ENCODE peak calls at places on chromosomes 4 and X, in five cellular contexts. One of them, this sample, is unnamed.

GRCh38 chr4:82380344-82380743 is 6.6 kb upstream of the HNRNPD start:
- DNase-seq in neuronal stem cell: no peak
- DNase-seq in IMR-90: no peak
- DNase-seq in H9: no peak
- DNase-seq in mesendoderm: no peak
- DNase-seq in this sample: no peak

GRCh38 chrX:10233173-10233572 is 76.4 kb downstream of the CLCN4 start:
- DNase-seq in neuronal stem cell: no peak
- DNase-seq in IMR-90: peak; percentile 65
- DNase-seq in H9: no peak
- DNase-seq in mesendoderm: no peak
- DNase-seq in this sample: peak; percentile 43

GRCh38 chrX:27254663-27255062 is 208.5 kb downstream of the PPP4R3C start:
- DNase-seq in neuronal stem cell: no peak
- DNase-seq in IMR-90: no peak
- DNase-seq in H9: no peak
- DNase-seq in mesendoderm: no peak
- DNase-seq in this sample: no peak

GRCh38 chrX:108347800-108348199 is 90.4 kb downstream of the COL4A6 start:
- DNase-seq in neuronal stem cell: peak; percentile 18
- DNase-seq in IMR-90: no peak
- DNase-seq in H9: peak; percentile 73
- DNase-seq in mesendoderm: peak; percentile 66
- DNase-seq in this sample: no peak

GRCh38 chr4:23298371-23298770 is 591.5 kb downstream of the PPARGC1A start:
- DNase-seq in neuronal stem cell: no peak
- DNase-seq in IMR-90: no peak
- DNase-seq in H9: no peak
- DNase-seq in mesendoderm: no peak
- DNase-seq in this sample: no peak

GRCh38 chrX:3166670-3167455 is 125.6 kb downstream of the ARSF start:
- DNase-seq in neuronal stem cell: no peak
- DNase-seq in IMR-90: peak; percentile 41
- DNase-seq in H9: no peak
- DNase-seq in mesendoderm: no peak
- DNase-seq in this sample: no peak

GRCh38 chrX:12206413-12206812 is 68.1 kb downstream of the FRMPD4 start:
- DNase-seq in neuronal stem cell: no peak
- DNase-seq in IMR-90: no peak
- DNase-seq in H9: no peak
- DNase-seq in mesendoderm: no peak
- DNase-seq in this sample: no peak

GRCh38 chr4:112270643-112271484 is 14.8 kb downstream of the TIFA start:
- DNase-seq in neuronal stem cell: no peak
- DNase-seq in IMR-90: peak; percentile 93
- DNase-seq in H9: no peak
- DNase-seq in mesendoderm: no peak
- DNase-seq in this sample: peak; percentile 33

GRCh38 chrX:135463937-135464336 is 42.2 kb downstream of the SMIM10L2A start:
- DNase-seq in neuronal stem cell: no peak
- DNase-seq in IMR-90: peak; percentile 6
- DNase-seq in H9: no peak
- DNase-seq in mesendoderm: peak; percentile 26
- DNase-seq in this sample: peak; percentile 3

GRCh38 chrX:20620301-20620700 is 353.6 kb upstream of the RPS6KA3 start:
- DNase-seq in neuronal stem cell: no peak
- DNase-seq in IMR-90: no peak
- DNase-seq in H9: no peak
- DNase-seq in mesendoderm: no peak
- DNase-seq in this sample: no peak

GRCh38 chr4:119752936-119753335 is 124.3 kb upstream of the PDE5A start:
- DNase-seq in neuronal stem cell: no peak
- DNase-seq in IMR-90: no peak
- DNase-seq in H9: no peak
- DNase-seq in mesendoderm: no peak
- DNase-seq in this sample: no peak

GRCh38 chr4:155047755-155048154 is 160.7 kb upstream of the NPY2R start:
- DNase-seq in neuronal stem cell: no peak
- DNase-seq in IMR-90: peak; percentile 6
- DNase-seq in H9: no peak
- DNase-seq in mesendoderm: no peak
- DNase-seq in this sample: no peak

GRCh38 chrX:2500681-2501151 is at the start of the genes DHRSX and ZBED1:
- DNase-seq in neuronal stem cell: peak; percentile 56
- DNase-seq in IMR-90: no peak
- DNase-seq in H9: no peak
- DNase-seq in mesendoderm: peak; percentile 48
- DNase-seq in this sample: peak; percentile 38

GRCh38 chr4:105061720-105062119 is 85.0 kb upstream of the TET2 start:
- DNase-seq in neuronal stem cell: no peak
- DNase-seq in IMR-90: no peak
- DNase-seq in H9: no peak
- DNase-seq in mesendoderm: no peak
- DNase-seq in this sample: no peak

GRCh38 chr4:1171306-1172227 is 816 bp downstream of the SPON2 start:
- DNase-seq in neuronal stem cell: no peak
- DNase-seq in IMR-90: no peak
- DNase-seq in H9: peak; percentile 59
- DNase-seq in mesendoderm: peak; percentile 34
- DNase-seq in this sample: no peak

GRCh38 chrX:143632625-143633387 is 3.1 kb downstream of the SLITRK4 start:
- DNase-seq in neuronal stem cell: no peak
- DNase-seq in IMR-90: no peak
- DNase-seq in H9: no peak
- DNase-seq in mesendoderm: peak; percentile 25
- DNase-seq in this sample: peak; percentile 57
- H3K9ac ChIP-seq in neuronal stem cell: no peak overlapping the region
- H3K9ac ChIP-seq in IMR-90: no peak overlapping the region
- H3K9ac ChIP-seq in H9: no peak overlapping the region
- H3K9ac ChIP-seq in mesendoderm: peak overlapping the region; percentile 21
- H3K9ac ChIP-seq in this sample: peak overlapping the region; percentile 83

GRCh38 chr4:4460759-4461158 is 73.9 kb downstream of the NSG1 start:
- DNase-seq in neuronal stem cell: no peak
- DNase-seq in IMR-90: no peak
- DNase-seq in H9: no peak
- DNase-seq in mesendoderm: no peak
- DNase-seq in this sample: no peak

GRCh38 chr4:4462970-4463369 is 76.1 kb downstream of the NSG1 start:
- DNase-seq in neuronal stem cell: no peak
- DNase-seq in IMR-90: peak; percentile 27
- DNase-seq in H9: no peak
- DNase-seq in mesendoderm: no peak
- DNase-seq in this sample: no peak

GRCh38 chr4:4461850-4462249 is 74.9 kb downstream of the NSG1 start:
- DNase-seq in neuronal stem cell: no peak
- DNase-seq in IMR-90: no peak
- DNase-seq in H9: no peak
- DNase-seq in mesendoderm: no peak
- DNase-seq in this sample: no peak

GRCh38 chr4:4457803-4458550 is 71.1 kb downstream of the NSG1 start:
- DNase-seq in neuronal stem cell: no peak
- DNase-seq in IMR-90: peak; percentile 74
- DNase-seq in H9: peak; percentile 41
- DNase-seq in mesendoderm: peak; percentile 57
- DNase-seq in this sample: peak; percentile 78

DNA sequence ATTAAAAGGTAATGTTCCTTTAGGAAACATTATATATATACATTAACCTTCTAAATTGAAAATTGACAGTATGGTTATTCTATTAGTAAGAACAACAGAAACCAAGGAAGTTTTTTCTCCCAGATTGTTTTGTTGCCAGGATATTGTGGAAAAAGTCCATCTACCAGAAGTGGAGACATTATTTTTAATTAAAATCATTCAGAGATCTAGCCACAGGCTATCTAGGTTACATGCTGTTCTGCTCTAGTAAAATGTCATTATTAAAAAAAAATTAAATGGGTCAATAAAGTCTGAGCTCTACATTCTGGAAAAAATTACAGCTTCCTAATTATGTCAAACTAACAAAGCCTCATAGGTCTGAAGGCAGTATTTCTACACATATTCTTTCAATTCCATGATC is 74.3 kb downstream of the NSG1 start:
- DNase-seq in neuronal stem cell: no peak
- DNase-seq in IMR-90: no peak
- DNase-seq in H9: no peak
- DNase-seq in mesendoderm: no peak
- DNase-seq in this sample: no peak
- H2BK15ac ChIP-seq in neuronal stem cell: no peak overlapping the region
- H2BK15ac ChIP-seq in IMR-90: no peak overlapping the region
- H2BK15ac ChIP-seq in H9: no peak overlapping the region
- H2BK15ac ChIP-seq in mesendoderm: no peak overlapping the region
- H2BK15ac ChIP-seq in this sample: no peak overlapping the region

DNA sequence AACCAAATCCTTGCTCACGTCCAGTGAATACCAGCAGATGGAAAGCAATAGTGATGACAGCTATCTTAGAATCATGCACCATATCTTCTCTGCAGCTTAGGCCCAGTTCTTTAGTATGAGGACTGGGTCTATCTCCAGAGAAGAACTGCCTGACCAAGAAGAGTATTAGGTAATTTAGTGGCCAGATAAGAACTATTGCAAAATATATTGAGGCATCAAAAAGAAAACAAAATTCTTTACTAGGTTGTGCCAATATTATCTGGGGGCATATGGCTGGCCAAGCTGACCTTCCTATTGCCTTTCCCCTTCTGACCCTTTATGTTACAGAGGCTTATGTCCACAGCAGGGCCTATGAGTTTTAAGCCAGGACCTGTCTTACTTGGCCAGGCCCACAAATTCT is 91.2 kb downstream of the RLIM start:
- DNase-seq in neuronal stem cell: no peak
- DNase-seq in IMR-90: no peak
- DNase-seq in H9: no peak
- DNase-seq in mesendoderm: no peak
- DNase-seq in this sample: no peak
- H3K9ac ChIP-seq in neuronal stem cell: no peak overlapping the region
- H3K9ac ChIP-seq in IMR-90: no peak overlapping the region
- H3K9ac ChIP-seq in H9: no peak overlapping the region
- H3K9ac ChIP-seq in mesendoderm: no peak overlapping the region
- H3K9ac ChIP-seq in this sample: no peak overlapping the region

GRCh38 chr4:8594097-8595038 is 1.8 kb downstream of the CPZ start:
- DNase-seq in neuronal stem cell: peak; percentile 72
- DNase-seq in IMR-90: peak; percentile 72
- DNase-seq in H9: peak; percentile 74
- DNase-seq in mesendoderm: peak; percentile 90
- DNase-seq in this sample: peak; percentile 77
- H2BK15ac ChIP-seq in neuronal stem cell: no peak overlapping the region
- H2BK15ac ChIP-seq in IMR-90: no peak overlapping the region
- H2BK15ac ChIP-seq in H9: no peak overlapping the region
- H2BK15ac ChIP-seq in mesendoderm: no peak overlapping the region
- H2BK15ac ChIP-seq in this sample: no peak overlapping the region

GRCh38 chr4:78058591-78059523 is 1.7 kb downstream of the FRAS1 start:
- DNase-seq in neuronal stem cell: peak; percentile 65
- DNase-seq in IMR-90: no peak
- DNase-seq in H9: peak; percentile 72
- DNase-seq in mesendoderm: peak; percentile 91
- DNase-seq in this sample: peak; percentile 36
- H3K9ac ChIP-seq in neuronal stem cell: peak overlapping the region; percentile 87
- H3K9ac ChIP-seq in IMR-90: no peak overlapping the region
- H3K9ac ChIP-seq in H9: peak overlapping the region; percentile 95
- H3K9ac ChIP-seq in mesendoderm: peak overlapping the region; percentile 95
- H3K9ac ChIP-seq in this sample: peak overlapping the region; percentile 92

DNA sequence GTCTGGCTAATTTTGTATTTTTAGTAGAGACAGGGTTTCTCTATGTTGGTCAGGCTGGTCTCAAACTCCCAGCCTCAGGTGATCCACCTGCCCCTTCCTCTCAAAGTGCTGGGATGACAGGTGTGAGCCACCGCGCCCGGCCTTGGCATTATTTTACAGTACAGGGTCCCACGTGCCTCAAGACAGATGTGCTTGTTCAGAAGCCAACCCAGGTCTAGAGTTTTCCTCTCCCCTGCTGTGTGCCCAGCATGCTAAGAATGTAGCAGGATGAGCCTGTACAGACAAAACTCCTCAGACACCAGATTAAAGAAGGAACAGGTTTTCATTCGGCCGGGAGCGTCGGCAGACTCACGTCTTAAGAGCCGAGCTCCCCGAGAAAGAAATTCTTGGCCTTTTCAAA is 42.2 kb downstream of the CRLF2 start:
- DNase-seq in neuronal stem cell: no peak
- DNase-seq in IMR-90: no peak
- DNase-seq in H9: no peak
- DNase-seq in mesendoderm: no peak
- DNase-seq in this sample: no peak
- H2BK15ac ChIP-seq in neuronal stem cell: no peak overlapping the region
- H2BK15ac ChIP-seq in IMR-90: no peak overlapping the region
- H2BK15ac ChIP-seq in H9: no peak overlapping the region
- H2BK15ac ChIP-seq in mesendoderm: no peak overlapping the region
- H2BK15ac ChIP-seq in this sample: no peak overlapping the region

DNA sequence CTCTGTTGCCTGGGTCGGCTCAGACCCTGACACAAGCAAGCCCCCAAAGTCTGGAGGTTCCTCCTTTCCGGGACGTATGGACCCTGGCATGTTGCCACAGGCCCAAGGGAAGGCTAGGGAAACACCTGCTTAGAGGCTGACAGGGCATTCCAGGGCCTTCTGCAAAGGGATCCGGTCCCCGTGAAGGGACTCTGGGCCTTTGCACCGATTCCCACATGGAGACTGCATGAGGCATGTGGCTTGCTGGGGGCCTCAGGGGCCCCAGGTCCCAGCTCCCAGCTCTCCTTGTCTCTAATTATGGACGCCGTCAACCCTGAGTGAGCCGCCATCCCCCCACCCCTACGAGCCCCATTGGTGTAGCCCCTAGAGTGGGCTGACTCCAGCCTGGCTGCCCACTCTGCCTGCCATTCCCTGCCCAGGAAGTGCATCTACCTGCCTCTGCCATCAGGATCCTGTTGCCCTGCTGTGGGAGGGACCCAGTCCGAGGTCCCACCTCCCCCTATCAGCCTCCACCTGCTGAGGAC is 4.2 kb upstream of the RGS12 start:
- DNase-seq in neuronal stem cell: no peak
- DNase-seq in IMR-90: no peak
- DNase-seq in H9: no peak
- DNase-seq in mesendoderm: no peak
- DNase-seq in this sample: no peak
- H3K9ac ChIP-seq in neuronal stem cell: peak overlapping the region; percentile 30
- H3K9ac ChIP-seq in IMR-90: no peak overlapping the region
- H3K9ac ChIP-seq in H9: no peak overlapping the region
- H3K9ac ChIP-seq in mesendoderm: no peak overlapping the region
- H3K9ac ChIP-seq in this sample: no peak overlapping the region

DNA sequence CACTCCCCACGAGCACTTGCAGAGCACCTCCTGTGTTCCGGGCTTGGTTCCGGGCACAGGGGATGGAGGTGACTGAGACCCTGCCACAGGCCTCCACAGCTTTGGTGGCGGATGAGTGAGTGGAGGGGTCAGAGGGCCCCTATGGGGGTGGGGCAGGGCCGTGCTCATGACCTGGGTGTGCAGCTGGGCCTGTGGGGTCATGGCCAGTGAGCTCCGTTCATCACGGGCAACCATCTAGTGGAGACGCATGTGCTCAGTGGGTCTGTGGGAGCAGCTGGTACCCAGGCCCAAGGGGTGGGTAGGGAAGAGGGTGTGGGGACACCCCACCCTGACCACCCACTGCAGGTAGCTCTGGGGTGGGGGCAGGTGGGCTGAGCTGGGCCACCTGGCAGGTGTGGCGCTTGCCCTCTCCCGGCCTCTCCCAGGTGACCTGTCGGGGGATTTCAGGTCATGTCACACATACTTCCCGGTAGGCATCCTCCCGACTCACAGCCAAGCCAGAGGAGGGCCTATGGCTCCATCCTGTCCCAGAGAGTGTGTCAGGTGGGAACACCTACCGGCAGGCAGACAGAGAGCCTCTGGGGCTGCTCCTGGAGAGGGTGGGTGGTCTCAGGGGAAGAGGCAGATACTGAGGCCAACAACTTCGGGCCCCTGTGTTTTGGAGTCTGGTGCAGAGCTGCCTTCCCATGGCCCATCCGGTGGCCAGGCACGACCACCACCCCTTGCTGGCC is 3.6 kb downstream of the PSAPL1 start:
- DNase-seq in neuronal stem cell: no peak
- DNase-seq in IMR-90: no peak
- DNase-seq in H9: no peak
- DNase-seq in mesendoderm: no peak
- DNase-seq in this sample: no peak
- H2BK15ac ChIP-seq in neuronal stem cell: peak overlapping the region; percentile 65
- H2BK15ac ChIP-seq in IMR-90: no peak overlapping the region
- H2BK15ac ChIP-seq in H9: no peak overlapping the region
- H2BK15ac ChIP-seq in mesendoderm: no peak overlapping the region
- H2BK15ac ChIP-seq in this sample: no peak overlapping the region

This sample was measured in mesenchymal stem cell.